ENCODE peak calls at places on chromosomes 16 and 17, in four cellular contexts. A, E, J and U are unnamed samples.

GRCh38 chr17:347309-347708 is 5.3 kb downstream of the RPH3AL start:
- DNase-seq in A (no peak), E (no peak), J (peak), U (no peak)

GRCh38 chr16:89020068-89020924 is 43.3 kb upstream of the CBFA2T3 start:
- DNase-seq in J (no peak), E (no peak), A (no peak), U (no peak)

GRCh38 chr16:82152641-82153094 is 17.4 kb downstream of the MPHOSPH6 start:
- DNase-seq in J (no peak), A (no peak), E (no peak), U (no peak)

GRCh38 chr16:52470601-52471000 is 76.3 kb downstream of the TOX3 start:
- DNase-seq in A (peak), E (no peak), J (no peak), U (no peak)

GRCh38 chr16:67110136-67110847 is 551 bp downstream of the PHAF1 start:
- DNase-seq in A (no peak), J (no peak), E (no peak), U (no peak)

GRCh38 chr17:70608193-70608592 is 438.9 kb downstream of the KCNJ2 start:
- DNase-seq in J (no peak), A (no peak), E (no peak), U (no peak)

GRCh38 chr17:78038748-78039288 is 80.3 kb downstream of the TNRC6C start:
- DNase-seq in J (no peak), A (no peak), E (no peak), U (no peak)

GRCh38 chr16:68636818-68637217 is 8.3 kb upstream of the CDH3 start:
- DNase-seq in A (no peak), J (no peak), E (no peak), U (no peak)

GRCh38 chr17:79810138-79811027 is 13.5 kb upstream of the CBX8 start:
- DNase-seq in A (peak), J (peak), E (peak), U (no peak)